ENCODE peak calls at places on chromosome 22, in eight cellular contexts. W is transverse colon; G is AG09309; K is hepatocyte; T is cardiac fibroblast; E is AG04449; N is pancreas; S is CD8-positive, alpha-beta T cell. J is an unnamed sample.

GRCh38 chr22:49528420-49528720 is 299.3 kb downstream of the BRD1 start:
- DNase-seq in W (no peak), G (no peak), K (no peak), T (no peak), E (no peak), N (no peak), S (no peak), J (no peak)

GRCh38 chr22:48182896-48183805 is 1420.7 kb downstream of the TBC1D22A start:
- DNase-seq in W (no peak), G (no peak), K (no peak), T (no peak), E (no peak), N (no peak), S (no peak), J (no peak)

GRCh38 chr22:35477911-35478582 is 62.6 kb upstream of the RASD2 start:
- DNase-seq in W (peak), G (peak), K (peak), T (peak), E (peak), N (peak), S (no peak), J (no peak)

GRCh38 chr22:36977947-36978660 is 41.1 kb downstream of the TST start:
- DNase-seq in W (peak), G (peak), K (peak), T (peak), E (peak), N (peak), S (peak), J (peak)

GRCh38 chr22:39282642-39283311 is 36.6 kb downstream of the RPL3 start:
- DNase-seq in W (no peak), G (no peak), K (no peak), T (peak), E (no peak), N (no peak), S (no peak), J (no peak)

GRCh38 chr22:38878001-38878400 is 6.0 kb upstream of the CBX6 start:
- DNase-seq in W (no peak), G (no peak), K (no peak), T (no peak), E (no peak), N (no peak), S (no peak), J (no peak)

GRCh38 chr22:32644252-32645100 is 157.0 kb upstream of the TIMP3 start:
- DNase-seq in W (peak), G (no peak), K (peak), T (peak), E (no peak), N (no peak), S (no peak), J (no peak)

GRCh38 chr22:32804036-32804435 is 2.5 kb downstream of the TIMP3 start:
- DNase-seq in W (no peak), G (no peak), K (no peak), T (peak), E (no peak), N (no peak), S (no peak), J (no peak)

GRCh38 chr22:44449061-44449682 is 48.9 kb downstream of the RTL6 start:
- DNase-seq in W (no peak), G (peak), K (peak), T (peak), E (peak), N (no peak), S (no peak), J (peak)

GRCh38 chr22:25062378-25063095 is 110.0 kb downstream of the KIAA1671 start:
- DNase-seq in W (peak), G (no peak), K (no peak), T (no peak), E (no peak), N (no peak), S (peak), J (no peak)

GRCh38 chr22:17269224-17269606 is 50.0 kb upstream of the ADA2 start:
- DNase-seq in W (no peak), G (no peak), K (no peak), T (no peak), E (no peak), N (no peak), S (no peak), J (no peak)

GRCh38 chr22:38164578-38164953 is 17.1 kb downstream of the PLA2G6 start:
- DNase-seq in W (no peak), G (no peak), K (no peak), T (no peak), E (no peak), N (no peak), S (no peak), J (no peak)

GRCh38 chr22:35555941-35556547 is 15.4 kb downstream of the RASD2 start:
- DNase-seq in W (no peak), G (no peak), K (no peak), T (no peak), E (no peak), N (no peak), S (no peak), J (no peak)

GRCh38 chr22:46390652-46391301 is 55.3 kb downstream of the TRMU start:
- DNase-seq in W (peak), G (peak), K (no peak), T (peak), E (no peak), N (peak), S (no peak), J (no peak)

GRCh38 chr22:48434868-48435250 is 1392.8 kb downstream of the BRD1 start:
- DNase-seq in W (no peak), G (no peak), K (no peak), T (no peak), E (no peak), N (no peak), S (no peak), J (no peak)

GRCh38 chr22:44583076-44583760 is 85.2 kb upstream of the RTL6 start:
- DNase-seq in W (no peak), G (no peak), K (no peak), T (peak), E (no peak), N (no peak), S (no peak), J (no peak)

GRCh38 chr22:50473088-50473487 is 1.7 kb downstream of the SBF1 start:
- DNase-seq in W (peak), G (no peak), K (no peak), T (no peak), E (no peak), N (peak), S (no peak), J (no peak)

GRCh38 chr22:46897246-46897623 is 134.8 kb downstream of the TBC1D22A start:
- DNase-seq in W (no peak), G (no peak), K (no peak), T (no peak), E (no peak), N (no peak), S (no peak), J (no peak)

GRCh38 chr22:38412435-38413084 is 42.4 kb downstream of the KCNJ4 start:
- DNase-seq in W (no peak), G (no peak), K (peak), T (no peak), E (no peak), N (peak), S (no peak), J (no peak)

GRCh38 chr22:38272373-38273134 is at the start of gene TMEM184B:
- DNase-seq in W (peak), G (no peak), K (peak), T (peak), E (no peak), N (peak), S (peak), J (no peak)

GRCh38 chr22:16955081-16955480 is 52.9 kb downstream of the GAB4 start:
- DNase-seq in W (no peak), G (no peak), K (no peak), T (no peak), E (no peak), N (no peak), S (no peak), J (no peak)

GRCh38 chr22:38824587-38824986 is 19.2 kb downstream of the NPTXR start:
- DNase-seq in W (peak), G (no peak), K (peak), T (peak), E (no peak), N (no peak), S (peak), J (peak)

GRCh38 chr22:49367016-49367697 is 460.5 kb downstream of the BRD1 start:
- DNase-seq in W (no peak), G (no peak), K (no peak), T (peak), E (no peak), N (no peak), S (no peak), J (no peak)

GRCh38 chr22:18060646-18061620 is 16.9 kb upstream of the PEX26 start:
- DNase-seq in W (peak), G (no peak), K (peak), T (peak), E (no peak), N (no peak), S (no peak), J (no peak)

GRCh38 chr22:33821290-33821689 is 99.0 kb downstream of the LARGE1 start:
- DNase-seq in W (no peak), G (no peak), K (no peak), T (no peak), E (no peak), N (no peak), S (no peak), J (no peak)

GRCh38 chr22:47278655-47279054 is 516.2 kb downstream of the TBC1D22A start:
- DNase-seq in W (no peak), G (no peak), K (no peak), T (no peak), E (no peak), N (no peak), S (no peak), J (no peak)

GRCh38 chr22:46149493-46149997 is 781 bp upstream of the PPARA start:
- DNase-seq in W (peak), G (no peak), K (peak), T (no peak), E (no peak), N (peak), S (no peak), J (peak)

GRCh38 chr22:37021710-37022482 is 2.4 kb downstream of the MPST start:
- DNase-seq in W (peak), G (no peak), K (peak), T (peak), E (no peak), N (no peak), S (peak), J (no peak)

GRCh38 chr22:48782817-48783511 is 1044.7 kb downstream of the BRD1 start:
- DNase-seq in W (no peak), G (no peak), K (no peak), T (no peak), E (no peak), N (no peak), S (no peak), J (no peak)

GRCh38 chr22:30872282-30873041 is 96.1 kb downstream of the MORC2 start:
- DNase-seq in W (peak), G (no peak), K (no peak), T (no peak), E (no peak), N (peak), S (no peak), J (no peak)

GRCh38 chr22:42907404-42908081 is 50.5 kb upstream of the ARFGAP3 start:
- DNase-seq in W (no peak), G (no peak), K (no peak), T (peak), E (no peak), N (peak), S (no peak), J (no peak)

GRCh38 chr22:42909363-42910058 is 52.4 kb upstream of the ARFGAP3 start:
- DNase-seq in W (no peak), G (no peak), K (no peak), T (no peak), E (no peak), N (no peak), S (no peak), J (no peak)

GRCh38 chr22:42908082-42908746 is 51.1 kb upstream of the ARFGAP3 start:
- DNase-seq in W (no peak), G (no peak), K (no peak), T (no peak), E (no peak), N (no peak), S (no peak), J (no peak)

GRCh38 chr22:42912049-42912448 is 55.0 kb upstream of the ARFGAP3 start:
- DNase-seq in W (no peak), G (no peak), K (no peak), T (peak), E (no peak), N (no peak), S (no peak), J (no peak)

GRCh38 chr22:42910221-42910942 is 53.3 kb upstream of the ARFGAP3 start:
- DNase-seq in W (no peak), G (no peak), K (no peak), T (no peak), E (no peak), N (no peak), S (no peak), J (no peak)
- TF ChIP-seq CTCF in W (no peak), G (no peak), K (no peak), T (no peak), E (no peak), N (no peak), S (no peak), J (no peak)

GRCh38 chr22:23779083-23779482 is 6.4 kb downstream of the MMP11 start:
- DNase-seq in W (no peak), G (no peak), K (no peak), T (no peak), E (no peak), N (no peak), S (no peak), J (no peak)

GRCh38 chr22:23775779-23776375 is 3.2 kb downstream of the MMP11 start:
- DNase-seq in W (no peak), G (no peak), K (peak), T (no peak), E (no peak), N (no peak), S (no peak), J (no peak)

GRCh38 chr22:23779731-23780130 is 7.0 kb upstream of the SMARCB1 start:
- DNase-seq in W (no peak), G (no peak), K (no peak), T (no peak), E (no peak), N (no peak), S (no peak), J (no peak)

GRCh38 chr22:23778576-23778900 is 5.9 kb downstream of the MMP11 start:
- DNase-seq in W (no peak), G (no peak), K (peak), T (no peak), E (no peak), N (no peak), S (no peak), J (no peak)

DNA sequence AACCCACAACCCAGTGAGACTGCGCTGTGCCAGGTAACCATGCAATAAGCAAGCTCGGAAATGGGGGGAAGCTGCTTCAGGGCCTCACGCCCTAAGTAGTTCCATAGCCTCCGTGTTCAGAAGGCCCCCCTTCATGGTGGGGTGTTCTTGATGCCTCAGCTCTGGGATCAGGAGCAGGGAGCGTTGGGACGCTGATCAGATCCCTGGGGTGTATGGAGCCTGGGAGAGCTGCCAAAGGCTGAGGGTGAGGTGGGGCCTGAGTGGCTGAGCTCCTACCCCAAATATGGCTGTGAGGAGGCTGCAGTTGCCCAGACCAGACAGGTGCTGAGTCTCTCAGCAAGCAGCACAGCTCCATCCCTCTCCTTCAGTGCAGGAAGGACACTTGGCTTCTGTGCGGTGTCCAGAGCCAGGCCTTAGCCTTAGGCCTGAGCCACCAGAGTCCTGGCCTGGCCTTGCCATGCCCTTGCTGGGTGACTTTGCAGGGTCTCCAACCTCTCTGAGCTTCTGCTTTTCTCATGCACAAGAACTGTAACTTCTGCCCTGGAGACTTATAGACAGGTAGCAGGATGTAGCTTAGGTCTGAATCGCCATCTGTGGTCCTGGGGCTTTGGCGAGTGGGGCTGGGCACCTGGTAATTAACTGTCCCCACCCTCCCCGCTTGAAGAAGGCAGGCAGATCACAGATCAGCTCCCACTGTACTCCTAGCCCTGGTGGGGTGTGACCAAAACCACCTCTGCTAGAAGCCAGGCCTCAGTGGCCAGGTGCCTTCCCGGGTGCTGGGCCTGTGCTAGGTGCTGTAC is 5.3 kb downstream of the MMP11 start:
- DNase-seq in W (no peak), G (no peak), K (no peak), T (no peak), E (no peak), N (no peak), S (no peak), J (no peak)
- TF ChIP-seq CTCF in W (no peak), G (no peak), K (no peak), T (no peak), E (no peak), N (no peak), S (no peak), J (no peak)

GRCh38 chr22:29727248-29727551 is 7.4 kb downstream of the CABP7 start:
- DNase-seq in W (peak), G (no peak), K (peak), T (peak), E (no peak), N (no peak), S (no peak), J (no peak)
- TF ChIP-seq CTCF in W (no peak), G (peak), K (peak), T (peak), E (peak), N (no peak), S (no peak), J (peak)

DNA sequence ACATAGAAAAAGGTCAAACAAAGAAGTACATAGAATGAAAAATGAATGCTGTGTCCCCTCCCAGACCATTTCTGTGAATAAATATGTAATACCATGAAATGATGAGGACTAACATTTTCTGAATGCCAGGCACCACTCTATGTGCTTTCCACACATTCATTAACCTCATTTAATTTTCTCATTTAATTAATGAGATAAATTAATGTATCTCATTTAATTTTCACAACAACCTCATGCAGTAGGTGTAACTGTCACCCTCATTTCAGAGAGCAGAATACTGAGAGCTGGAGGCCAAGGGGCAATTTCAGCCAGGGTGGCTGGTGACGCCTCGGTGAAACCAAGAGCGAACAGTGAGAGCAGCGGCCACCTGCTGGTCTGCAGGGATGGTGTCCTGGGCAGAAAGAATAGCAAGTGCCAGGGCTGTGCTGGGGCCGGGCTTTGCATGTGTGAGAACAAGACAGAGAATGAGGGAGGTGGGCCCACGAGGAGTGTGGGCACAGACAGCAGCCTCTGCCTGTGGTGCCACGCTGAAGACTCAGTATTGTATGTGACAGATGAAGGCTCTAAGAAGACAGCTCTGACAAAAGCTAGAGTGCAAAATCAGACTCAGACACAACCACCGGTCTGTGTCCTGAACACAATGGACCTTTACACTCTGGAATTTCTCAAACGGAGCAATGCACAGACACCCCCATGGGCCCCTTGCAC is 1.8 kb upstream of the SERPIND1 start:
- DNase-seq in W (no peak), G (no peak), K (peak), T (no peak), E (no peak), N (no peak), S (no peak), J (no peak)
- TF ChIP-seq CTCF in W (no peak), G (no peak), K (peak), T (peak), E (no peak), N (no peak), S (no peak), J (peak)

GRCh38 chr22:27388090-27388600 is 413.4 kb downstream of the MN1 start:
- DNase-seq in W (no peak), G (no peak), K (no peak), T (no peak), E (no peak), N (no peak), S (no peak), J (no peak)

GRCh38 chr22:27387561-27387960 is 414.0 kb downstream of the MN1 start:
- DNase-seq in W (no peak), G (no peak), K (no peak), T (no peak), E (no peak), N (no peak), S (no peak), J (no peak)

GRCh38 chr22:27393371-27393770 is 408.2 kb downstream of the MN1 start:
- DNase-seq in W (no peak), G (no peak), K (no peak), T (no peak), E (no peak), N (no peak), S (no peak), J (no peak)

GRCh38 chr22:27394806-27395404 is 406.7 kb downstream of the MN1 start:
- DNase-seq in W (no peak), G (no peak), K (no peak), T (no peak), E (no peak), N (no peak), S (no peak), J (no peak)

GRCh38 chr22:27391092-27391770 is 410.3 kb downstream of the MN1 start:
- DNase-seq in W (no peak), G (no peak), K (peak), T (peak), E (no peak), N (no peak), S (no peak), J (no peak)
- TF ChIP-seq CTCF in W (no peak), G (no peak), K (peak), T (no peak), E (no peak), N (no peak), S (no peak), J (no peak)